ENCODE peak calls at places on chromosome 12, in four cellular contexts. A, V, M and B are unnamed samples.

GRCh38 chr12:23888396-23889068 is 60.9 kb downstream of the SOX5 start:
- DNase-seq in V (no peak), A (peak), M (no peak), B (no peak)

GRCh38 chr12:57459750-57460400 is at the start of gene GLI1:
- DNase-seq in M (peak), A (peak), V (no peak), B (no peak)

GRCh38 chr12:91819132-91819447 is 326.6 kb downstream of the BTG1 start:
- DNase-seq in V (no peak), M (no peak), A (no peak), B (no peak)

GRCh38 chr12:47705239-47705570 is 625 bp downstream of the RPAP3 start:
- DNase-seq in V (no peak), A (peak), M (no peak), B (no peak)

GRCh38 chr12:94998322-94998721 is 5.2 kb downstream of the NDUFA12 start:
- DNase-seq in V (no peak), A (peak), M (no peak), B (no peak)

GRCh38 chr12:30507576-30507975 is 188.1 kb downstream of the IPO8 start:
- DNase-seq in V (no peak), A (no peak), M (no peak), B (no peak)

GRCh38 chr12:1907652-1908611 is 10.5 kb downstream of the CACNA2D4 start:
- DNase-seq in M (peak), A (no peak), V (peak), B (peak)

GRCh38 chr12:2319747-2320146 is 267.0 kb downstream of the CACNA1C start:
- DNase-seq in V (no peak), M (peak), A (peak), B (no peak)

GRCh38 chr12:38586652-38587219 is 270.2 kb downstream of the ALG10B start:
- DNase-seq in M (no peak), V (no peak), A (no peak), B (no peak)

GRCh38 chr12:48107252-48107613 is 1.4 kb upstream of the SENP1 start:
- DNase-seq in V (no peak), M (no peak), A (no peak), B (no peak)

GRCh38 chr12:55227643-55228042 is 6.8 kb downstream of the OR10A7 start:
- DNase-seq in M (no peak), V (no peak), A (no peak), B (no peak)

GRCh38 chr12:53969588-53970259 is 3.2 kb upstream of the HOXC11 start:
- DNase-seq in V (no peak), A (no peak), M (no peak), B (no peak)

GRCh38 chr12:129877383-129877782 is 26.4 kb downstream of the TMEM132D start:
- DNase-seq in V (no peak), M (no peak), A (no peak), B (no peak)

GRCh38 chr12:6745751-6746525 is 7.0 kb downstream of the MLF2 start:
- DNase-seq in A (no peak), M (no peak), V (no peak), B (no peak)

GRCh38 chr12:47604474-47604873 is 101.4 kb downstream of the RPAP3 start:
- DNase-seq in V (no peak), M (no peak), A (peak), B (no peak)

GRCh38 chr12:107684990-107685359 is 624 bp upstream of the PWP1 start:
- DNase-seq in M (peak), V (no peak), A (no peak), B (no peak)

GRCh38 chr12:42128327-42128726 is 16.3 kb downstream of the GXYLT1 start:
- DNase-seq in A (peak), V (no peak), M (no peak), B (no peak)

GRCh38 chr12:42128888-42129287 is 15.8 kb downstream of the GXYLT1 start:
- DNase-seq in A (no peak), M (no peak), V (no peak), B (no peak)

GRCh38 chr12:42126963-42127362 is 17.7 kb downstream of the GXYLT1 start:
- DNase-seq in A (no peak), V (no peak), M (no peak), B (no peak)

GRCh38 chr12:42129595-42130204 is 15.0 kb downstream of the GXYLT1 start:
- DNase-seq in V (no peak), A (peak), M (peak), B (no peak)

DNA sequence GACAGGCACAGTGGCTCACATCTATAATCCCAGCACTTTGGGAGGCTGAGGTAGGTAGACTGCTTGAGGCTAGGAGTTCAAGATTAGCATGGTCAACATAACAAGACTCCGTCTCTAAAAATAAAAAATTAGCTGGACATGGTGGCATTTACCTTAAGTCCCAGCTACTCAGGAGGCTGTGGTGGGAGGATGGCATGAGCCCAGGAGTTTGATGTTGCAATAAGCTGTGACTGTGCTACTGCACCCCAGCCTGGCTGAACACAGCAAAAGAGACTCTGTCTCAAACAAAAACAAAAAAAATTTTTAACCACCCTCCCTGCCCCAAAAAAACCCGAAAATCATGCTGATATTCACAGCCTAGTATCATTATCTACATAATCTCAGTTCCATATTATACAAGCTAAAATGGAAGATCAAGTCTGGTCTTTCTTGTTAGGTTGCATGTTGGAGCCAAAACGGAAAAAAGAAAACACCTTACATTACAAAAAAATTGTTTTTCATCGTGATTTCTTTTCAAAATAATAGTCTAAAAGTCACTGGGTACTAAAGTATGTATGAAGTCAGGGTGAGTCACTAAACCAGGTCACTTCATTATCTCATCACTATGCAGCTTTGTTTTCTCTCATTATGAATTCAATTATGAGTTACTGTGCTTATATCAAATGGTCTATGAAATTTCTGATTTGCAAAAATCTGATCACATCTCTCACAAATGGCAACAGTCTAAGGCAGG is 13.8 kb downstream of the GXYLT1 start:
- DNase-seq in A (peak), V (no peak), M (no peak), B (no peak)
- H3K4me3 ChIP-seq in A (peak), V (no peak), M (no peak), B (no peak)

GRCh38 chr12:117686911-117687377 is 281.8 kb downstream of the KSR2 start:
- DNase-seq in V (no peak), A (peak), M (no peak), B (no peak)
- H3K4me3 ChIP-seq in V (no peak), A (peak), M (no peak), B (no peak)

GRCh38 chr12:117097159-117097558 is 2.1 kb downstream of the TESC start:
- DNase-seq in V (no peak), M (peak), A (no peak), B (peak)
- H3K4me3 ChIP-seq in V (no peak), M (no peak), A (no peak), B (peak)

DNA sequence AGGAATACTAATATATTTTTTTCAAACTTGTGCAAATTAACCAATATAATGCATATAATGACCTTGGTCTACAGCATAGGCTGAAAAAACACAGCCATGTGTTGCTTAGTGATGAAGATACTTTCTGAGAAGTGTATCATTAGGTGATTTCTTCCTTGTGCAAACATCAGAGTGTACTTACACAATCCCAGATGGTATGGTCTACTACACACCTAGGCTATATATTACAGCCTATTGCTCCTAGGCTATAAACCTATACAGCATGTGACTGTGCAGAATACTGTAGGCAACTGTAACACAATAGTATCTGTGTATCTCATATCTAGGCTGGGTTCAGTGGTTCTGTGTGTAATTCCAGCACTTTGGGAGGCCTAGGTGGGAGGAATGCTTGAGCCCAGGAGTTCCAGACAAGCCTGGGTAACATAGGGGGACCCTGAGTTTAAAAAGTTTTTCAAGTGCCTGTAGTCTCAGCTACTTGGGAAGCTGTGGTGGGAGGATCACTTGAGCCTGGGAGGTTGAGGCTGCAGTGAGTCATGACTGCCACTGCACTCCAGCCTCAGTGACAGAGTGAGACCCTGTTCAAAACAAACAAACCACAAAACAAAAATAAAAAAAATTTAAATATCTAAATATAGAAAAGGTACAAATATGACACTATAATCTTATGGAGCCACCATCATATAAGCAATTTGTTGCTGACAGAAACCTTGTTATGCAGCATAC is 66.7 kb downstream of the GRIP1 start:
- DNase-seq in A (no peak), M (no peak), V (no peak), B (no peak)
- H3K4me3 ChIP-seq in A (no peak), M (no peak), V (no peak), B (no peak)